ENCODE peak calls at places on chromosomes 16 and 17, in six cellular contexts. A is AG08395, O is RWPE1, T is A172, L is heart left ventricle, Y is LoVo. X is an unnamed sample.

GRCh38 chr17:19724501-19725420 is 8.4 kb upstream of the SLC47A2 start:
- DNase-seq in Y (no peak), T (no peak), A (no peak), O (peak), L (peak), X (peak)

GRCh38 chr17:49359990-49360795 is 1.9 kb downstream of the ZNF652 start:
- DNase-seq in O (no peak), A (no peak), Y (no peak), T (no peak), L (no peak), X (no peak)

GRCh38 chr16:30533748-30534367 is 800 bp downstream of the ZNF747 start:
- DNase-seq in Y (no peak), L (peak), T (no peak), O (peak), A (no peak), X (no peak)

GRCh38 chr16:85436636-85437160 is 176.4 kb upstream of the GSE1 start:
- DNase-seq in O (no peak), Y (no peak), T (no peak), L (no peak), A (peak), X (no peak)

GRCh38 chr17:18219016-18219415 is 6.4 kb upstream of the LLGL1 start:
- DNase-seq in Y (no peak), L (no peak), T (peak), A (peak), O (no peak), X (no peak)

GRCh38 chr16:25063102-25063501 is 47.9 kb upstream of the ARHGAP17 start:
- DNase-seq in L (no peak), T (no peak), O (no peak), Y (no peak), A (no peak), X (no peak)

GRCh38 chr17:48037036-48037881 is at the start of gene COPZ2:
- DNase-seq in O (no peak), Y (no peak), A (peak), T (no peak), L (peak), X (peak)

GRCh38 chr16:25950586-25951201 is 258.9 kb downstream of the HS3ST4 start:
- DNase-seq in A (no peak), T (no peak), O (no peak), L (no peak), Y (no peak), X (no peak)

GRCh38 chr16:8677481-8677880 is 3.1 kb downstream of the ABAT start:
- DNase-seq in A (peak), T (peak), Y (no peak), O (peak), L (no peak), X (no peak)

GRCh38 chr17:42886283-42887176 is 14.1 kb upstream of the G6PC1 start:
- DNase-seq in T (no peak), L (no peak), Y (no peak), O (no peak), A (no peak), X (no peak)

GRCh38 chr17:81440511-81441244 is 45.4 kb downstream of the BAHCC1 start:
- DNase-seq in L (no peak), O (no peak), Y (no peak), A (no peak), T (no peak), X (peak)

GRCh38 chr17:76145231-76146052 is 4.4 kb upstream of the FOXJ1 start:
- DNase-seq in A (no peak), T (no peak), L (peak), O (no peak), Y (no peak), X (no peak)

GRCh38 chr17:59421722-59422121 is 90.3 kb downstream of the YPEL2 start:
- DNase-seq in O (no peak), Y (no peak), A (no peak), L (no peak), T (no peak), X (no peak)

GRCh38 chr17:73645050-73645871 is 1.0 kb upstream of the SDK2 start:
- DNase-seq in O (peak), A (peak), Y (no peak), L (peak), T (no peak), X (peak)

GRCh38 chr16:86786338-86786737 is 208.0 kb downstream of the FOXL1 start:
- DNase-seq in A (no peak), T (no peak), O (no peak), L (no peak), Y (no peak), X (no peak)

GRCh38 chr16:73433493-73434307 is 385.8 kb upstream of the ZFHX3 start:
- DNase-seq in O (no peak), T (no peak), L (no peak), A (no peak), Y (no peak), X (no peak)

GRCh38 chr16:11560701-11561439 is 25.8 kb downstream of the LITAF start:
- DNase-seq in L (no peak), Y (no peak), T (no peak), A (no peak), O (peak), X (no peak)

GRCh38 chr16:68416057-68417046 is 32.0 kb downstream of the SMPD3 start:
- DNase-seq in Y (peak), L (no peak), A (no peak), T (no peak), O (no peak), X (peak)

GRCh38 chr17:65324977-65325376 is 187.8 kb downstream of the RGS9 start:
- DNase-seq in L (no peak), A (peak), T (no peak), Y (no peak), O (no peak), X (no peak)

GRCh38 chr16:83953796-83954576 is 946 bp downstream of the OSGIN1 start:
- DNase-seq in L (no peak), T (peak), Y (peak), A (no peak), O (peak), X (peak)

GRCh38 chr16:1218061-1218929 is 6.8 kb downstream of the TPSG1 start:
- DNase-seq in L (no peak), T (no peak), A (no peak), O (no peak), Y (no peak), X (no peak)

GRCh38 chr17:47803201-47803600 is 18.4 kb downstream of the OSBPL7 start:
- DNase-seq in A (no peak), Y (no peak), O (no peak), T (no peak), L (no peak), X (no peak)

GRCh38 chr17:11618861-11619566 is 20.7 kb downstream of the DNAH9 start:
- DNase-seq in T (peak), O (peak), L (no peak), A (no peak), Y (peak), X (peak)

GRCh38 chr16:27251561-27252205 is 16.9 kb downstream of the NSMCE1 start:
- DNase-seq in Y (no peak), O (no peak), A (no peak), L (no peak), T (no peak), X (no peak)

GRCh38 chr16:16073884-16074781 is 124.7 kb downstream of the ABCC1 start:
- DNase-seq in O (no peak), T (peak), A (peak), Y (peak), L (no peak), X (peak)

GRCh38 chr16:57084257-57084770 is 8.1 kb upstream of the CPNE2 start:
- DNase-seq in L (peak), A (peak), T (peak), Y (peak), O (peak), X (peak)

GRCh38 chr17:7893226-7893880 is 4.8 kb downstream of the CHD3 start:
- DNase-seq in L (no peak), A (no peak), Y (no peak), O (no peak), T (no peak), X (no peak)

GRCh38 chr16:56632160-56632847 is at the start of gene MT1M:
- DNase-seq in Y (no peak), L (peak), T (no peak), A (peak), O (no peak), X (no peak)

GRCh38 chr16:74448990-74449389 is 27.7 kb upstream of the CLEC18B start:
- DNase-seq in L (peak), Y (peak), T (peak), A (peak), O (peak), X (peak)

GRCh38 chr16:74896389-74897370 is 88.2 kb downstream of the WDR59 start:
- DNase-seq in T (peak), L (no peak), O (peak), Y (peak), A (peak), X (peak)

GRCh38 chr17:9125722-9126121 is 104.4 kb downstream of the NTN1 start:
- DNase-seq in O (no peak), T (no peak), L (no peak), Y (no peak), A (no peak), X (no peak)

GRCh38 chr17:42018339-42018738 is 1.1 kb upstream of the DNAJC7 start:
- DNase-seq in Y (peak), L (no peak), O (no peak), T (no peak), A (no peak), X (no peak)

GRCh38 chr17:66466933-66467367 is 164.5 kb downstream of the PRKCA start:
- DNase-seq in A (peak), O (peak), T (peak), Y (peak), L (no peak), X (peak)

GRCh38 chr17:31534223-31534888 is 142.9 kb downstream of the RAB11FIP4 start:
- DNase-seq in Y (no peak), T (no peak), O (no peak), L (no peak), A (no peak), X (no peak)

GRCh38 chr17:2856727-2857126 is 60.5 kb downstream of the RAP1GAP2 start:
- DNase-seq in A (no peak), Y (no peak), T (no peak), O (no peak), L (no peak), X (no peak)

GRCh38 chr17:61338000-61338864 is 61.4 kb upstream of the TBX2 start:
- DNase-seq in Y (peak), T (peak), O (peak), A (peak), L (no peak), X (no peak)